ENCODE peak calls at places on chromosomes 11 and 22, in seven cellular contexts. One of them, this sample, is unnamed. For H3K27me3, the result is how much of the 10 kb centered on the place peaks cover.

GRCh38 chr11:27934830-27935145 is 173.2 kb downstream of the KIF18A start:
- DNase-seq in BE2C: no peak
- DNase-seq in pancreas: no peak
- DNase-seq in lower lobe of right lung: no peak
- DNase-seq in DND-41: no peak
- DNase-seq in body of pancreas: no peak
- DNase-seq in CD8-positive, alpha-beta T cell: no peak
- DNase-seq in this sample: no peak

GRCh38 chr11:82675838-82676237 is 57.8 kb downstream of the FAM181B start:
- DNase-seq in body of pancreas: no peak
- DNase-seq in pancreas: no peak
- DNase-seq in lower lobe of right lung: no peak
- DNase-seq in DND-41: no peak
- DNase-seq in CD8-positive, alpha-beta T cell: no peak
- DNase-seq in BE2C: no peak
- DNase-seq in this sample: no peak

GRCh38 chr11:15551897-15552851 is 437.5 kb downstream of the INSC start:
- DNase-seq in DND-41: no peak
- DNase-seq in CD8-positive, alpha-beta T cell: no peak
- DNase-seq in lower lobe of right lung: no peak
- DNase-seq in pancreas: no peak
- DNase-seq in BE2C: no peak
- DNase-seq in body of pancreas: no peak
- DNase-seq in this sample: no peak

GRCh38 chr22:45918455-45919370 is 58.2 kb downstream of the WNT7B start:
- DNase-seq in body of pancreas: peak
- DNase-seq in BE2C: peak
- DNase-seq in lower lobe of right lung: peak
- DNase-seq in pancreas: peak
- DNase-seq in CD8-positive, alpha-beta T cell: no peak
- DNase-seq in DND-41: peak
- DNase-seq in this sample: no peak

GRCh38 chr22:40939202-40939601 is 12.0 kb upstream of the RBX1 start:
- DNase-seq in lower lobe of right lung: no peak
- DNase-seq in DND-41: no peak
- DNase-seq in CD8-positive, alpha-beta T cell: no peak
- DNase-seq in pancreas: no peak
- DNase-seq in body of pancreas: no peak
- DNase-seq in BE2C: no peak
- DNase-seq in this sample: peak

GRCh38 chr11:59706518-59707285 is 6.9 kb downstream of the OR10V1 start:
- DNase-seq in BE2C: no peak
- DNase-seq in pancreas: no peak
- DNase-seq in DND-41: peak
- DNase-seq in lower lobe of right lung: no peak
- DNase-seq in CD8-positive, alpha-beta T cell: no peak
- DNase-seq in body of pancreas: no peak
- DNase-seq in this sample: no peak

GRCh38 chr11:75639752-75640151 is 29.1 kb downstream of the MAP6 start:
- DNase-seq in BE2C: peak
- DNase-seq in CD8-positive, alpha-beta T cell: no peak
- DNase-seq in body of pancreas: peak
- DNase-seq in DND-41: peak
- DNase-seq in pancreas: peak
- DNase-seq in lower lobe of right lung: peak
- DNase-seq in this sample: peak

GRCh38 chr22:24176630-24177029 is 4.7 kb upstream of the SUSD2 start:
- DNase-seq in pancreas: no peak
- DNase-seq in CD8-positive, alpha-beta T cell: no peak
- DNase-seq in lower lobe of right lung: no peak
- DNase-seq in body of pancreas: no peak
- DNase-seq in BE2C: no peak
- DNase-seq in DND-41: no peak
- DNase-seq in this sample: no peak

GRCh38 chr11:70743941-70744351 is 345.6 kb downstream of the CTTN start:
- DNase-seq in BE2C: no peak
- DNase-seq in DND-41: no peak
- DNase-seq in lower lobe of right lung: peak
- DNase-seq in body of pancreas: no peak
- DNase-seq in CD8-positive, alpha-beta T cell: no peak
- DNase-seq in pancreas: no peak
- DNase-seq in this sample: no peak

GRCh38 chr11:31323145-31323544 is 46.4 kb downstream of the DCDC1 start:
- DNase-seq in lower lobe of right lung: no peak
- DNase-seq in body of pancreas: no peak
- DNase-seq in DND-41: no peak
- DNase-seq in pancreas: no peak
- DNase-seq in CD8-positive, alpha-beta T cell: no peak
- DNase-seq in BE2C: no peak
- DNase-seq in this sample: no peak

GRCh38 chr22:46829140-46829891 is 66.9 kb downstream of the TBC1D22A start:
- DNase-seq in DND-41: no peak
- DNase-seq in CD8-positive, alpha-beta T cell: no peak
- DNase-seq in lower lobe of right lung: no peak
- DNase-seq in BE2C: no peak
- DNase-seq in pancreas: no peak
- DNase-seq in body of pancreas: no peak
- DNase-seq in this sample: no peak

GRCh38 chr11:96854425-96854824 is 464.6 kb downstream of the JRKL start:
- DNase-seq in lower lobe of right lung: no peak
- DNase-seq in body of pancreas: no peak
- DNase-seq in DND-41: no peak
- DNase-seq in pancreas: no peak
- DNase-seq in CD8-positive, alpha-beta T cell: no peak
- DNase-seq in BE2C: no peak
- DNase-seq in this sample: no peak

GRCh38 chr22:25023879-25024278 is 71.4 kb downstream of the KIAA1671 start:
- DNase-seq in pancreas: no peak
- DNase-seq in CD8-positive, alpha-beta T cell: no peak
- DNase-seq in DND-41: no peak
- DNase-seq in body of pancreas: no peak
- DNase-seq in BE2C: no peak
- DNase-seq in lower lobe of right lung: no peak
- DNase-seq in this sample: no peak

GRCh38 chr11:2271077-2271326 is 614 bp upstream of the ASCL2 start:
- DNase-seq in CD8-positive, alpha-beta T cell: peak
- DNase-seq in lower lobe of right lung: peak
- DNase-seq in DND-41: no peak
- DNase-seq in BE2C: no peak
- DNase-seq in body of pancreas: no peak
- DNase-seq in pancreas: no peak
- DNase-seq in this sample: no peak

GRCh38 chr11:80155412-80156017 is 714.7 kb upstream of the TENM4 start:
- DNase-seq in lower lobe of right lung: no peak
- DNase-seq in body of pancreas: no peak
- DNase-seq in pancreas: no peak
- DNase-seq in CD8-positive, alpha-beta T cell: no peak
- DNase-seq in BE2C: peak
- DNase-seq in DND-41: no peak
- DNase-seq in this sample: no peak
- TF ChIP-seq CTCF in lower lobe of right lung: peak
- TF ChIP-seq CTCF in body of pancreas: peak
- TF ChIP-seq CTCF in pancreas: peak
- TF ChIP-seq CTCF in CD8-positive, alpha-beta T cell: no peak
- TF ChIP-seq CTCF in BE2C: peak
- TF ChIP-seq CTCF in DND-41: peak
- TF ChIP-seq CTCF in this sample: peak

GRCh38 chr11:17259931-17260499 is 16.5 kb upstream of the NUCB2 start:
- DNase-seq in BE2C: no peak
- DNase-seq in DND-41: no peak
- DNase-seq in pancreas: no peak
- DNase-seq in body of pancreas: no peak
- DNase-seq in CD8-positive, alpha-beta T cell: no peak
- DNase-seq in lower lobe of right lung: no peak
- DNase-seq in this sample: no peak
- H3K4me3 ChIP-seq in BE2C: no peak
- H3K4me3 ChIP-seq in DND-41: no peak
- H3K4me3 ChIP-seq in pancreas: no peak
- H3K4me3 ChIP-seq in body of pancreas: no peak
- H3K4me3 ChIP-seq in CD8-positive, alpha-beta T cell: no peak
- H3K4me3 ChIP-seq in lower lobe of right lung: no peak
- H3K4me3 ChIP-seq in this sample: no peak

GRCh38 chr11:17571431-17572358 is 24.6 kb downstream of the OTOG start:
- DNase-seq in lower lobe of right lung: no peak
- DNase-seq in DND-41: no peak
- DNase-seq in body of pancreas: no peak
- DNase-seq in BE2C: no peak
- DNase-seq in pancreas: no peak
- DNase-seq in CD8-positive, alpha-beta T cell: no peak
- DNase-seq in this sample: no peak
- H3K27me3 ChIP-seq in lower lobe of right lung: under half
- H3K27me3 ChIP-seq in DND-41: under half
- H3K27me3 ChIP-seq in body of pancreas: under half
- H3K27me3 ChIP-seq in BE2C: under half
- H3K27me3 ChIP-seq in pancreas: under half
- H3K27me3 ChIP-seq in CD8-positive, alpha-beta T cell: under half
- H3K27me3 ChIP-seq in this sample: under half

GRCh38 chr11:88484873-88485621 is 147.5 kb upstream of the CTSC start:
- DNase-seq in lower lobe of right lung: peak
- DNase-seq in DND-41: peak
- DNase-seq in body of pancreas: no peak
- DNase-seq in CD8-positive, alpha-beta T cell: peak
- DNase-seq in pancreas: peak
- DNase-seq in BE2C: peak
- DNase-seq in this sample: peak
- TF ChIP-seq CTCF in lower lobe of right lung: peak
- TF ChIP-seq CTCF in DND-41: peak
- TF ChIP-seq CTCF in body of pancreas: peak
- TF ChIP-seq CTCF in CD8-positive, alpha-beta T cell: peak
- TF ChIP-seq CTCF in pancreas: peak
- TF ChIP-seq CTCF in BE2C: peak
- TF ChIP-seq CTCF in this sample: peak

GRCh38 chr11:50098186-50098725 is 65.6 kb downstream of the OR4C45 start:
- DNase-seq in pancreas: no peak
- DNase-seq in lower lobe of right lung: no peak
- DNase-seq in BE2C: no peak
- DNase-seq in body of pancreas: no peak
- DNase-seq in CD8-positive, alpha-beta T cell: no peak
- DNase-seq in DND-41: no peak
- DNase-seq in this sample: no peak

GRCh38 chr11:50102916-50103315 is 70.2 kb downstream of the OR4C45 start:
- DNase-seq in DND-41: no peak
- DNase-seq in lower lobe of right lung: no peak
- DNase-seq in BE2C: no peak
- DNase-seq in body of pancreas: no peak
- DNase-seq in CD8-positive, alpha-beta T cell: no peak
- DNase-seq in pancreas: no peak
- DNase-seq in this sample: no peak
- H3K4me3 ChIP-seq in DND-41: no peak
- H3K4me3 ChIP-seq in lower lobe of right lung: no peak
- H3K4me3 ChIP-seq in BE2C: no peak
- H3K4me3 ChIP-seq in body of pancreas: no peak
- H3K4me3 ChIP-seq in CD8-positive, alpha-beta T cell: no peak
- H3K4me3 ChIP-seq in pancreas: no peak
- H3K4me3 ChIP-seq in this sample: no peak

DNA sequence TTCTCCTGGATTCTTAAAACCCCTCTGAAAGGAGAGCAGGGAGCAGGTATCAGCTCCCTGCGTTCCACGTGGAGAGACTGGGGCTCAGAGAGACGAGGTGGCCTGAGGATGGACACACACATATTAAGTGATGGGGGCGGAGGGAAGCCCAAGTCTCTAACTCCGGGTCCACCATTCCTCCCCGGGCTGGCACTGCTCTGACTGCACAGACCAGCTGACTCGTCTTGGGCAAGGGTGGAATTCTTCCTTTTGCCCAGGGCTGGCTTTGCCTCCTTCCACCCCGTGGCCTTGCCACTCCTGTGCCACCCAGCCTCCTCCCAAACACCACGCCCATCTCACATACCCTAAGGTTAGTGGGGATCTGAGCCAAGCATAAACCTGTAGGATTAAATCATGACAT is 65.0 kb downstream of the BUD13 start:
- DNase-seq in CD8-positive, alpha-beta T cell: no peak
- DNase-seq in DND-41: no peak
- DNase-seq in BE2C: no peak
- DNase-seq in body of pancreas: no peak
- DNase-seq in lower lobe of right lung: no peak
- DNase-seq in pancreas: no peak
- DNase-seq in this sample: no peak
- H3K27me3 ChIP-seq in CD8-positive, alpha-beta T cell: under half
- H3K27me3 ChIP-seq in DND-41: under half
- H3K27me3 ChIP-seq in BE2C: under half
- H3K27me3 ChIP-seq in body of pancreas: under half
- H3K27me3 ChIP-seq in lower lobe of right lung: under half
- H3K27me3 ChIP-seq in pancreas: under half
- H3K27me3 ChIP-seq in this sample: under half

DNA sequence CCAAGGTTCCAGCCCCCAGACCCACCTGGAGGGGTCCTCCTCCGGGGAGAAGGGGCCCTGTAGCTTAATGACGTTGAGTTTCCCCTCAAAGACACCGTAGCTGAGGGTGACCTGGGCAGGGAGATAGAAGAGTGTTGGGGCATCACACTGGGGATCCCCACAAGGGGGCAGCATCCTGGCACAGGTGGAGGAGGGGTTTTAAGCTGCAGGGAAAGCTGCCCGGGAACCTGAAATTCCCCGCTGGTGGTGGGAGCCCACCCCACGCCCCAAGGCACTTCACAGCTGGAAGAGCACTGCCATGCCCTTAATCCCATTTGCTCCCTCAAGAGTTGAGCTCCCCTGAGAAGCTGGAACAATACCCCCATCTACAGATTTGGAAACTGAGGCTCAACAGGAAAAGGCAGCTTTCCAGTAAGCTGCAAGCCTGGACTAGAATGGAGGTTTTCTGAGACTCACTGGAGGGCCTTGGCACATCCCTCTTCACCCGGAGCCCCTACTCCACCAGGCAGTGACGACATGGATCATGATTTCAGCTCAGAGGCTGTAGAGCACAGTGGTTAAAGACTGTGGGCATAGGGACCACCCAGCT is 13.7 kb downstream of the MFNG start:
- DNase-seq in BE2C: peak
- DNase-seq in CD8-positive, alpha-beta T cell: peak
- DNase-seq in pancreas: peak
- DNase-seq in DND-41: peak
- DNase-seq in body of pancreas: peak
- DNase-seq in lower lobe of right lung: no peak
- DNase-seq in this sample: no peak
- TF ChIP-seq CTCF in BE2C: peak
- TF ChIP-seq CTCF in CD8-positive, alpha-beta T cell: peak
- TF ChIP-seq CTCF in pancreas: peak
- TF ChIP-seq CTCF in DND-41: peak
- TF ChIP-seq CTCF in body of pancreas: peak
- TF ChIP-seq CTCF in lower lobe of right lung: peak
- TF ChIP-seq CTCF in this sample: peak

GRCh38 chr11:4186464-4187054 is 92.0 kb downstream of the RRM1 start:
- DNase-seq in DND-41: no peak
- DNase-seq in CD8-positive, alpha-beta T cell: no peak
- DNase-seq in body of pancreas: no peak
- DNase-seq in BE2C: no peak
- DNase-seq in pancreas: no peak
- DNase-seq in lower lobe of right lung: no peak
- DNase-seq in this sample: no peak
- H3K4me3 ChIP-seq in DND-41: no peak
- H3K4me3 ChIP-seq in CD8-positive, alpha-beta T cell: peak
- H3K4me3 ChIP-seq in body of pancreas: no peak
- H3K4me3 ChIP-seq in BE2C: peak
- H3K4me3 ChIP-seq in pancreas: peak
- H3K4me3 ChIP-seq in lower lobe of right lung: peak
- H3K4me3 ChIP-seq in this sample: no peak

This sample was measured in GM06990.